ENCODE peak calls at places on chromosomes 13 and 19, in five cellular contexts. I, X, Z, H and Q are unnamed samples.

GRCh38 chr19:46617566-46618079 is 7.3 kb downstream of the PTGIR start:
- DNase-seq in I (no peak), X (no peak), Z (no peak), H (no peak), Q (no peak)

GRCh38 chr19:49157445-49158224 is at the start of gene TRPM4:
- DNase-seq in I (peak; percentile 98), X (peak; percentile 72), Z (peak; percentile 96), H (peak; percentile 98), Q (peak; percentile 98)

GRCh38 chr13:44972956-44973581 is 16.2 kb downstream of the NUFIP1 start:
- DNase-seq in I (no peak), X (no peak), Z (no peak), H (no peak), Q (no peak)

GRCh38 chr19:36573948-36574726 is 1.0 kb upstream of the ZNF529 start:
- DNase-seq in I (no peak), X (peak; percentile 22), Z (no peak), H (no peak), Q (no peak)

GRCh38 chr19:952680-953500 is 27.1 kb downstream of the ARID3A start:
- DNase-seq in I (peak; percentile 77), X (no peak), Z (no peak), H (peak; percentile 53), Q (no peak)

GRCh38 chr13:99796175-99796819 is 175.3 kb downstream of the ZIC5 start:
- DNase-seq in I (no peak), X (no peak), Z (no peak), H (peak; percentile 38), Q (no peak)

GRCh38 chr13:44317752-44318550 is 55.7 kb upstream of the SERP2 start:
- DNase-seq in I (no peak), X (no peak), Z (no peak), H (no peak), Q (peak; percentile 53)

GRCh38 chr13:59493436-59493965 is 670.2 kb downstream of the DIAPH3 start:
- DNase-seq in I (no peak), X (no peak), Z (no peak), H (no peak), Q (no peak)

GRCh38 chr19:29662604-29663404 is 2.5 kb upstream of the PLEKHF1 start:
- DNase-seq in I (no peak), X (peak; percentile 45), Z (peak; percentile 65), H (peak; percentile 42), Q (peak; percentile 72)

GRCh38 chr19:17765069-17765618 is 13.9 kb downstream of the FCHO1 start:
- DNase-seq in I (peak; percentile 85), X (no peak), Z (peak; percentile 86), H (peak; percentile 88), Q (peak; percentile 47)

GRCh38 chr19:8451885-8452284 is 7.1 kb downstream of the HNRNPM start:
- DNase-seq in I (no peak), X (no peak), Z (no peak), H (no peak), Q (no peak)

GRCh38 chr13:42574435-42575311 is 721 bp downstream of the TNFSF11 start:
- DNase-seq in I (peak; percentile 35), X (no peak), Z (no peak), H (no peak), Q (no peak)

GRCh38 chr13:36344173-36344572 is 2.0 kb downstream of the SPART start:
- DNase-seq in I (no peak), X (no peak), Z (no peak), H (no peak), Q (no peak)

GRCh38 chr13:45143346-45143751 is 23.0 kb downstream of the GTF2F2 start:
- DNase-seq in I (no peak), X (no peak), Z (no peak), H (no peak), Q (no peak)

GRCh38 chr19:50531171-50531612 is 17.5 kb upstream of the ASPDH start:
- DNase-seq in I (no peak), X (no peak), Z (no peak), H (no peak), Q (no peak)

GRCh38 chr19:18709546-18709945 is 26.1 kb downstream of the CRTC1 start:
- DNase-seq in I (no peak), X (no peak), Z (no peak), H (no peak), Q (no peak)

GRCh38 chr19:17524651-17525050 is 13.2 kb downstream of the PGLS start:
- DNase-seq in I (no peak), X (no peak), Z (no peak), H (no peak), Q (no peak)

GRCh38 chr13:58882556-58882955 is 1251.0 kb downstream of the PCDH17 start:
- DNase-seq in I (no peak), X (no peak), Z (no peak), H (no peak), Q (no peak)

GRCh38 chr13:35349052-35349451 is 127.4 kb downstream of the MAB21L1 start:
- DNase-seq in I (no peak), X (no peak), Z (no peak), H (no peak), Q (no peak)

GRCh38 chr19:31533114-31533513 is 183.9 kb upstream of the TSHZ3 start:
- DNase-seq in I (no peak), X (no peak), Z (no peak), H (no peak), Q (peak; percentile 62)

GRCh38 chr13:38686635-38687245 is at the start of gene FREM2:
- DNase-seq in I (peak; percentile 64), X (no peak), Z (peak; percentile 86), H (peak; percentile 79), Q (no peak)

GRCh38 chr19:21749090-21749489 is 18.3 kb downstream of the ZNF100 start:
- DNase-seq in I (no peak), X (no peak), Z (no peak), H (no peak), Q (no peak)

GRCh38 chr19:45863840-45864628 is at the start of gene FOXA3:
- DNase-seq in I (peak; percentile 90), X (no peak), Z (peak; percentile 85), H (peak; percentile 80), Q (no peak)

DNA sequence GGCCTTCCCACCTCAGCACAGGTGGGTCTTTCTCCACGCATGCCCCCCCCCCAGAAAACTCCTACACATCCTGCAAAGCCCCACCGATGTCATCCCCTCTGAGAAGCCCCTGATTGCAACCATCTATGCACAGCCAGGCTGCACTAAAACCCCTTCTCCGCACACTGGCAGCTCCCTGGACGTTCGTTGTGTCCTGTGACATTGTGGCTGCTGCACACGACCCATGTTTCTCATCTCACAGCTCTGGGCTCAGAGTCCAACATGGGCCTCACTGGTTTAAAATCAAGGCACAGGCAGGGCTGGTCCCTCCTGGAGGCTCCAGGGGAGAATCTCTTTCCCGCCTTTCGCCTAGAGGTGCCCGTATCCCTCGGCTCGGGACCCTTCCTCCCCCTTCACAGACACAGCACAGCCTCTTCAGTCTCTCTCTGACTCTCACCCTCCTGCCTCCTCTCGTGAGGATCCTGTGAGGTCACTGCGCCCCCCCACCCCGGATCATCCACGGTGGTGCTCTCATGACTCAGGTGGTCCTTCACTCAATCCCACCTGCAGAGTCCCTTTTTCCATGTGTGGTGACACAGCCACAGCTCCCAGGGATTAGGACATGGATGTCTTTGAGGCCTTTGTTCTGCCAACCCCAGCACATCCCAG is 71.2 kb downstream of the GADD45B start:
- DNase-seq in I (no peak), X (no peak), Z (no peak), H (no peak), Q (no peak)
- TF ChIP-seq CTCF in I (no peak), X (no peak), Z (no peak), H (no peak), Q (no peak)

GRCh38 chr13:111068009-111068350 is 47.1 kb upstream of the ARHGEF7 start:
- DNase-seq in I (no peak), X (no peak), Z (no peak), H (no peak), Q (no peak)
- TF ChIP-seq CTCF in I (no peak), X (no peak), Z (peak; percentile 16), H (no peak), Q (no peak)

GRCh38 chr13:70964124-70964523 is 855.9 kb upstream of the KLHL1 start:
- DNase-seq in I (no peak), X (no peak), Z (no peak), H (no peak), Q (no peak)
- TF ChIP-seq CTCF in I (no peak), X (no peak), Z (peak; percentile 7), H (no peak), Q (no peak)

DNA sequence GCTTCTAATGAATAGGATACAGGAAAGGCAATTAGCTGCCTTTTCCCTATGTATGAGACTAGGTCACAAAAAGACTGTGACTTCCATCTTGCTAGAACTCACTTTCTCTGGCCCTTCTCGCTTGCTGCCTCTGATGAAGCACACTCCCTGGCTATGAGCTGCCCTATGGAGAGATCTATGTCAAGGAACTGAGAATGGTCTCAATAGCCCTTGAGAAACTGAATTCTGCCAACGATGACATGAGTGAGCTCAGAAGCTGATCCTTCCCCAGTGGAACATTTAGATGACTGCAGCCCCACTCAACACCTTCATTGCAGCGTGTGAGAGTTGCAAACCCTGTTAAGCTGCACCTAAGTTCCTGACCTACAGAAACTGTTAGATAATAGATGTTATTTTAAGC is 309.8 kb downstream of the COG6 start:
- DNase-seq in I (no peak), X (no peak), Z (no peak), H (no peak), Q (no peak)
- TF ChIP-seq CTCF in I (no peak), X (no peak), Z (no peak), H (no peak), Q (no peak)

DNA sequence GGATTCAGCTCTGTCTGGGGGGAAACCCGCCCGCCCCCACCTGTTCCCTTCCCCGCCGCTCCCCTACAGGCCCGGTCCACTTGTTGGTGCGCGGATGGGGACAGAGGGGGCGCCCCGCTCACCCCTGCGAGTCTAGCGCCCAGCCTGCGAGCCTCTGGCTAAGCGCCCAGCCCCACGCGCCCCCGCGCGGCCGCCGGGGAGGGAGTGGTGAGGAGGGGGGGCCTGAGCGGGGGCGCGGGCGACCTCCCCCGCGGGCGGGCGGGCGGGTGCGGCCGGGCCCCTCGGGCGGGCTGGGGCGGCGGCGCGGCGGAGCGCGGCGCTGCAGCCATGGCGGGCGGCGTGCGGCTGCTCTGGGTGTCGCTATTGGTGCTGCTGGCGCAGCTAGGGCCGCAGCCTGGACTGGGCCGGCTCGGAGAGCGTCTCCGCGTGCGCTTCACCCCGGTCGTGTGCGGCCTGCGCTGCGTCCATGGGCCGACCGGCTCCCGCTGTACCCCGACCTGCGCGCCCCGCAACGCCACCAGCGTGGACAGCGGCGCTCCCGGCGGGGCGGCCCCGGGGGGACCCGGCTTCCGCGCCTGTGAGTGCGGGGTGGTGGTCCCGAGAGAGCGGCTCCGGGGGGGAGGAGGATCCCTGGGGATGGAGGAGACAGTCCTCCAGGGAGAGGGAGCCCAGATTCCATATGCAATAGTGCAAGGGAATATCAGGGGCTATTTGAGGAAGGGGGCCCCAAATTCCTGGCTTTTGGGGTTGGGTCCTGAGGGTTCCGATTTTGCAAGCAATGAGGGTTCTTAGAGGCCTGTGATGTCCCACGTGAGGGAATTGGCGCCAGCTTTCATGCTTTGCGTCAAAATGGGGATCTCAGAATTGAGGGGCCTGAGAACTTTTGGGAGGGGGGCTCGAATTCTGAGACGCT is at the start of gene LTBP4:
- DNase-seq in I (peak; percentile 79), X (no peak), Z (peak; percentile 81), H (peak; percentile 67), Q (no peak)
- TF ChIP-seq CTCF in I (no peak), X (no peak), Z (peak; percentile 17), H (no peak), Q (no peak)

GRCh38 chr13:30107126-30107525 is 200.2 kb downstream of the KATNAL1 start:
- DNase-seq in I (no peak), X (no peak), Z (no peak), H (no peak), Q (no peak)
- TF ChIP-seq CTCF in I (no peak), X (no peak), Z (no peak), H (no peak), Q (no peak)

GRCh38 chr13:49781791-49782190 is 10.7 kb downstream of the KPNA3 start:
- DNase-seq in I (no peak), X (no peak), Z (no peak), H (no peak), Q (no peak)
- TF ChIP-seq CTCF in I (no peak), X (no peak), Z (no peak), H (no peak), Q (no peak)